ENCODE peak calls at places on chromosomes 12 and 14, in four cellular contexts. P is spleen, N is HCT116, A is aorta. Z is an unnamed sample. For H3K9me3, the result is how much of the 10 kb centered on the place peaks cover.

GRCh38 chr12:124727244-124727673 is 136.4 kb downstream of the SCARB1 start:
- DNase-seq in P (peak), N (peak), A (peak), Z (peak)

GRCh38 chr12:121964813-121965643 is 46.6 kb downstream of the CFAP251 start:
- DNase-seq in P (no peak), N (no peak), A (no peak), Z (no peak)

GRCh38 chr12:124833693-124834122 is 30.0 kb downstream of the SCARB1 start:
- DNase-seq in P (no peak), N (peak), A (no peak), Z (no peak)

GRCh38 chr14:70121521-70121920 is 67.2 kb downstream of the SLC8A3 start:
- DNase-seq in P (no peak), N (no peak), A (no peak), Z (no peak)

GRCh38 chr12:84994436-84994835 is 41.6 kb downstream of the TSPAN19 start:
- DNase-seq in P (no peak), N (no peak), A (no peak), Z (no peak)

GRCh38 chr12:6336859-6337744 is 4.8 kb downstream of the TNFRSF1A start:
- DNase-seq in P (peak), N (no peak), A (peak), Z (peak)

GRCh38 chr14:32417956-32418552 is 89.0 kb downstream of the AKAP6 start:
- DNase-seq in P (no peak), N (no peak), A (no peak), Z (no peak)

GRCh38 chr14:21084988-21085853 is 13.2 kb downstream of the ZNF219 start:
- DNase-seq in P (peak), N (no peak), A (peak), Z (peak)

GRCh38 chr14:90695997-90696681 is 120.1 kb downstream of the TTC7B start:
- DNase-seq in P (no peak), N (no peak), A (no peak), Z (no peak)

GRCh38 chr12:12217018-12217359 is 49.9 kb downstream of the LRP6 start:
- DNase-seq in P (no peak), N (no peak), A (no peak), Z (no peak)

GRCh38 chr12:116734156-116734768 is 3.6 kb downstream of the SPRING1 start:
- DNase-seq in P (no peak), N (no peak), A (no peak), Z (no peak)

GRCh38 chr12:113844495-113845175 is 121.5 kb downstream of the RBM19 start:
- DNase-seq in P (no peak), N (no peak), A (no peak), Z (no peak)

GRCh38 chr12:28500373-28501024 is 310.2 kb downstream of the CCDC91 start:
- DNase-seq in P (no peak), N (no peak), A (no peak), Z (no peak)

GRCh38 chr12:19967486-19967885 is 400.9 kb upstream of the PDE3A start:
- DNase-seq in P (no peak), N (no peak), A (no peak), Z (no peak)

GRCh38 chr12:13024151-13024946 is 19.8 kb upstream of the FAM234B start:
- DNase-seq in P (no peak), N (peak), A (no peak), Z (no peak)

GRCh38 chr12:113231275-113232231 is 10.3 kb downstream of the TPCN1 start:
- DNase-seq in P (peak), N (peak), A (peak), Z (peak)

GRCh38 chr12:64781374-64782029 is 22.3 kb upstream of the GNS start:
- DNase-seq in P (peak), N (no peak), A (no peak), Z (peak)

GRCh38 chr12:68331500-68331868 is 678 bp downstream of the MDM1 start:
- DNase-seq in P (no peak), N (no peak), A (no peak), Z (no peak)

GRCh38 chr12:115135800-115136211 is 451.8 kb upstream of the TBX3 start:
- DNase-seq in P (no peak), N (no peak), A (peak), Z (peak)

GRCh38 chr14:23639891-23640523 is 3.8 kb downstream of the DHRS2 start:
- DNase-seq in P (no peak), N (no peak), A (no peak), Z (no peak)

GRCh38 chr14:94381149-94382030 is 7.0 kb downstream of the SERPINA1 start:
- DNase-seq in P (no peak), N (no peak), A (no peak), Z (no peak)

GRCh38 chr12:128455849-128456248 is 188.9 kb downstream of the TMEM132C start:
- DNase-seq in P (no peak), N (no peak), A (no peak), Z (no peak)

GRCh38 chr12:89016970-89017778 is 335.1 kb downstream of the DUSP6 start:
- DNase-seq in P (no peak), N (peak), A (peak), Z (peak)

GRCh38 chr12:34298971-34299801 is 276.9 kb downstream of the ALG10 start:
- DNase-seq in P (peak), N (no peak), A (peak), Z (peak)

GRCh38 chr12:57435288-57435687 is 704 bp downstream of the INHBC start:
- DNase-seq in P (no peak), N (no peak), A (no peak), Z (no peak)

GRCh38 chr14:31966896-31967668 is 110.0 kb upstream of the ARHGAP5 start:
- DNase-seq in P (no peak), N (no peak), A (no peak), Z (no peak)

GRCh38 chr12:51647647-51648046 is 56.6 kb downstream of the SCN8A start:
- DNase-seq in P (no peak), N (no peak), A (no peak), Z (no peak)

GRCh38 chr12:49524660-49525324 is 14.0 kb upstream of the KCNH3 start:
- DNase-seq in P (no peak), N (no peak), A (no peak), Z (no peak)

GRCh38 chr12:118302053-118302452 is 70.7 kb downstream of the TAOK3 start:
- DNase-seq in P (no peak), N (no peak), A (no peak), Z (no peak)

GRCh38 chr12:42482086-42482819 is 107.3 kb downstream of the PRICKLE1 start:
- DNase-seq in P (no peak), N (no peak), A (no peak), Z (peak)

GRCh38 chr14:33539918-33540357 is 410.9 kb downstream of the EGLN3 start:
- DNase-seq in P (no peak), N (no peak), A (no peak), Z (no peak)

GRCh38 chr14:33545696-33546095 is 405.2 kb downstream of the EGLN3 start:
- DNase-seq in P (no peak), N (no peak), A (no peak), Z (no peak)

GRCh38 chr14:33548606-33549005 is 402.3 kb downstream of the EGLN3 start:
- DNase-seq in P (no peak), N (no peak), A (no peak), Z (no peak)

DNA sequence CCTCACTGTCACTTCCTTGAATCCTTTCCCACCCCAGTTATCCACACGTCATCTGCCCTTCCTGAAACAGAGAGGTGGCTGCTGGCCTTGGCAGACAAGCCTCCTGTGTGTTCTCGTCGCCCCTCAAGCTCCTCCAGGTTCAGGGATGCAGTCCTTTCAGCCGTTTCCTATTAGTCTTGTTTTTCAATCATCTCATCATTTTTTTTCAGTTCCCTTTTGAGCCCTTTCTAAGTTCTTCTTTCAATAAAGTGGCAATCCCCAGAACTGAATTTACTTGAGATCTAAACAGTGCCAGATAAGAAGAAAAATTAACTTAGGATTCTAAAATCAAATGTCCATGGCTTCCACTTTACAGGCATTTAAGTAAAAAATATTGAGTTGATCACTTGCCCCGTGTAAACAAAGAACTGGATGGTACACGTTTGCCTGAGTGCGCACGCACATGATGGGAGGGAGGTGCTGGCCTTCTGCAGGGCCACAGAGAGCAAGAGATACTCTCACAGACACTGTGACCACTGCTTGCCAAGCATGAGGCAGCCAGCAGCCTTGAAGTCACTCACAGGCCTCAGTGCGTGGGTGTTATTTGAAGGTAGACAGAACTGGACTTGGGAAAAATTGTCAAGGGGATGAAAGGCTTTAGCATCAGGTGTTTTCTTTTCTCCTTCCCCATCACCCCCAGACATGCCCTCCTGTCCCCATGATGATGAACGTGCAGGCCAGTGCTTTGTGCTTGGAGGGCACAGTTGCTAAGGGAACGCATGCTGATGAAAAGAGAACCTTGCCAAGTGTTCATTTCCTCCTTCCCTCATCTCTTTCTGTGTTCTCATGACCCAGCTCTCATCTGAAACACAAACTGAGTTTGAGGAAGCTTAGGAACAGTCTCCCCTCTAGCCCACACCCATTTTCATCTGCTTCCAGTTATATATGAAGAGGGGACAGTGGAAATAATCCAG is 408.3 kb downstream of the EGLN3 start:
- DNase-seq in P (no peak), N (no peak), A (no peak), Z (no peak)
- H3K9me3 ChIP-seq in P (under half), N (under half), A (under half), Z (under half)

GRCh38 chr14:103008126-103008525 is 49.2 kb downstream of the CDC42BPB start:
- DNase-seq in P (peak), N (no peak), A (no peak), Z (peak)

GRCh38 chr14:103007555-103007954 is 49.8 kb downstream of the CDC42BPB start:
- DNase-seq in P (peak), N (no peak), A (no peak), Z (no peak)

GRCh38 chr14:103008768-103009342 is 48.5 kb downstream of the CDC42BPB start:
- DNase-seq in P (peak), N (no peak), A (no peak), Z (peak)

GRCh38 chr14:103006106-103006505 is 51.2 kb downstream of the CDC42BPB start:
- DNase-seq in P (peak), N (no peak), A (no peak), Z (no peak)

GRCh38 chr14:103006991-103007520 is 50.3 kb downstream of the CDC42BPB start:
- DNase-seq in P (peak), N (no peak), A (no peak), Z (no peak)
- H3K27ac ChIP-seq in P (peak), N (no peak), A (no peak), Z (no peak)

DNA sequence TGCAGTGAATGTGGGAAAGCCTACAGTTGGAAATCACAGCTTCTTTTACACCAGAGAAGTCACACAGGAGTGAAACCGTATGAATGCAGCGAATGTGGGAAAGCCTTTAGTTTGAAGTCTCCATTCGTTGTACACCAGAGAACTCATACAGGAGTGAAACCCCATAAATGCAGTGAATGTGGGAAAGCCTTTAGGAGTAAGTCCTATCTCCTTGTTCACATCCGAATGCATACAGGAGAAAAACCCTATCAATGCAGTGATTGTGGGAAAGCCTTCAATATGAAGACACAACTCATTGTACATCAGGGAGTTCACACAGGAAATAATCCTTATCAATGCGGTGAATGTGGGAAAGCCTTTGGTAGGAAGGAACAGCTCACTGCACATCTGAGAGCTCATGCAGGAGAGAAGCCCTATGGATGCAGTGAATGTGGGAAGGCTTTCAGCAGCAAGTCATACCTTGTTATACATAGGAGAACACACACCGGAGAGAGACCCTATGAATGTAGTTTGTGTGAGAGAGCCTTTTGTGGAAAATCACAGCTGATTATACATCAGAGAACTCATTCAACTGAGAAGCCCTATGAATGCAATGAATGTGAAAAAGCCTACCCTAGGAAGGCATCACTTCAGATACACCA is 24.6 kb downstream of the ZNF26 start:
- DNase-seq in P (no peak), N (no peak), A (no peak), Z (no peak)
- H3K9me3 ChIP-seq in P (half or more), N (under half), A (under half), Z (half or more)

GRCh38 chr12:120292411-120292660 is 633 bp upstream of the RNU4-2 start:
- DNase-seq in P (no peak), N (no peak), A (no peak), Z (no peak)

GRCh38 chr12:120286768-120287490 is 4.8 kb downstream of the RNU4-2 start:
- DNase-seq in P (no peak), N (no peak), A (no peak), Z (no peak)

GRCh38 chr12:120283318-120283717 is 8.4 kb downstream of the RNU4-2 start:
- DNase-seq in P (no peak), N (no peak), A (no peak), Z (no peak)

GRCh38 chr12:120290541-120291312 is 976 bp downstream of the RNU4-2 start:
- DNase-seq in P (no peak), N (no peak), A (no peak), Z (peak)

DNA sequence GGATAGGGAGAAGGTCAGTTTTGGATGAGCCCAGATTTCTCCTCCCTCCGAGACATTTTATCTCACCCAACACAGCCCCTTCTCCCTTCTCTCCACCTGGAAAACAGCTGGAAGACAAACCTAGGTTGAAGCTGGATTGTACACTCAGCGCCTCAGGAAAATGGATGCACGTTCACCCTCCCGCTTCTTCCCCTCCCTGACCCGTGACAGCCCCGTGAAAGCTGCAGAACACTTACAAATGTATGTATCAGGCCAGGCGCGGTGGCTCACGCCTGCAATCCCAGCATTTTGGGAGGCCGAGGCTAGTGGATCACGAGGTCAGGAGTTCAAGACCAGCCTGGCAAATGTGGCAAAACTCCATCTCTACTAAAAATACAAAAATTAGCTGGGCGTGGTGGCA is 4.2 kb downstream of the RNU4-2 start:
- DNase-seq in P (no peak), N (no peak), A (no peak), Z (no peak)
- H3K27ac ChIP-seq in P (no peak), N (no peak), A (no peak), Z (no peak)

GRCh38 chr14:52266782-52267181 is 716 bp upstream of the PTGDR start:
- DNase-seq in P (no peak), N (no peak), A (peak), Z (no peak)
- H3K9me3 ChIP-seq in P (under half), N (under half), A (under half), Z (under half)

DNA sequence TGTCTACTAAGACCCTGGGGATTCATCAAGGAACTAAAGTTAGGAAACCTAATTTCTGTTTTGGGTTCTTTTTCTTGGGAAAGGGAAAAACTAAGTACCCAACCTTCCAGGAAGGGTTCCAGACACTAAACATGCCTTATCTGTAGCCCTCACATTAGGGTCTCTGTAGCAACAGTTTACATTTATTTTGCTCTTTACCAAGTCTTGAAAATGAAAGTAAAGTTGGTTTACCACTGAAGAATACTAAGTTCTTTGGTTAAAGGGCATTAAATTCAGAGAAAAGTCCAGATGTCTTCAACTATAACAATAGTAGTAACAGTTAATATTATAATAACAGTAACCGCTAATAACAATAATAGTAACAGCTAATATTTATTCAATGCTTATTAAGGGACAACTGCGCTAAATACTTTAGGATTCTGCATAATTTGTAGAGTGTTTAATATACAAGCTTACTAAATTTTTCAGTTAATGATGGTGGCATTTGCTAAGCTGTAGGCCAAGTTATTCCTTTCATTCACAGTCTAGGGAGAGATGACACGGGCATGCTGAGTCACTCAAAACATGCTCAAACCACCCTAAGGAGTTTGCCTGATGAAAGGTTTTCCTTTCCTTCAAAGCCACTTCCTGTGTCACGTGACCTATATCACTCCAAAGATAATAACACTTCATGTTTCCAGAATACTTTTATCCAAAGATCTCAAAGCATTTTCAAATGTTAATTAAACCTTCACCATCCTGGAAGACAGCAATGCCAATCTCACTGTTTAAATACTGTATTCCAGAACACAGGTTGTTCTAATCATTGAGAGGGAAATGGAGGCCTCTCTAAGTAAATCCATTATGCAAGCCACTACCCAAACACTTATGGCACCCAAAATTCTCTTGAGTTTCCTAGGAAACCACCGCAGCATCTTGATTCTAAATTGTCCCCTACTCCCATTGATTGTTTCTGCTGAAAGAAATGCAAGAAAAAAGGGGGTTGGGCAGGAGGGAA is 207.2 kb upstream of the CDKN3 start:
- DNase-seq in P (no peak), N (peak), A (no peak), Z (no peak)
- H3K27ac ChIP-seq in P (no peak), N (peak), A (no peak), Z (no peak)

DNA sequence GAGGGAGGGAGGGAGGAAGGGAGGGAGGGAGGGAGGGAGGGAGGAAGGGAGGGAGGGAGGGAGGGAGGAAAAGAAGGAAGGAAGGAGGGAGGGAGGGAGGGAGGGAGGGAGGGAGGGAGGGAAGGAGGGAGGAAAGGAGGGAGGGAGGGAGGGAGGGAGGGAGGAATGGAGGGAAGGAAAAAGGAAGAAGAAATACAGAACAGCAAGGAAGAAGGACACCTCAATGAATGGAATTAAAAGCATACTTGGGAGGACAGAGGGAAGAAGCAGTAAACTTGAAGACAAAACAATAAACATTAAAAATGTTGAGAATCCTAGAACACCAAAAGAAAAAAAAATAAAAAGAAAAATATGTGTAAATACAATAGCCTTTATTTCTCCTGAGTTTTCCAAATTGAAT is 6.2 kb downstream of the OR4Q2 start:
- DNase-seq in P (no peak), N (no peak), A (no peak), Z (no peak)
- H3K9me3 ChIP-seq in P (under half), N (under half), A (under half), Z (under half)

GRCh38 chr12:132446535-132447326 is 43.2 kb upstream of the FBRSL1 start:
- DNase-seq in P (no peak), N (no peak), A (no peak), Z (no peak)
- H3K27ac ChIP-seq in P (peak), N (peak), A (no peak), Z (no peak)

Z was measured in upper lobe of right lung.